ENCODE peak calls at places on chromosomes 13 and 19, in eight cellular contexts. S is cardiac muscle cell, D is NCI-H1105, V is mucosa of gallbladder, Q is AG08395, P is left cardiac atrium, L is amniotic stem cell, B is NCI-H2171 treated with DMSO at 0.1 percent for 48 hours. K is an unnamed sample.
A peak's percentile ranks its signal among the peaks of the same experiment; 100 is the strongest.

GRCh38 chr13:44434441-44435141 is 61.0 kb downstream of the SERP2 start:
- DNase-seq in P (no peak), D (no peak), V (no peak), Q (no peak), L (no peak), B (no peak), S (no peak), K (no peak)

GRCh38 chr19:3982701-3983541 is 2.3 kb downstream of the EEF2 start:
- DNase-seq in D (no peak), S (no peak), L (peak; percentile 31), V (no peak), P (no peak), Q (peak; percentile 60), B (no peak), K (no peak)

GRCh38 chr13:44718467-44718866 is 142.3 kb upstream of the TSC22D1 start:
- DNase-seq in S (no peak), B (no peak), P (no peak), D (no peak), V (no peak), L (no peak), Q (no peak), K (no peak)

GRCh38 chr19:34468400-34468799 is 13.2 kb upstream of the WTIP start:
- DNase-seq in B (no peak), P (no peak), V (no peak), D (no peak), L (no peak), Q (no peak), S (no peak), K (no peak)

GRCh38 chr13:40933508-40933907 is 85.6 kb downstream of the ELF1 start:
- DNase-seq in Q (no peak), V (no peak), P (no peak), B (no peak), S (no peak), D (no peak), L (no peak), K (no peak)

GRCh38 chr13:73303858-73304257 is 245.1 kb downstream of the KLF5 start:
- DNase-seq in D (no peak), P (no peak), Q (no peak), V (no peak), S (no peak), L (peak; percentile 3), B (no peak), K (no peak)

GRCh38 chr19:44002212-44002565 is 568 bp upstream of the ZNF230 start:
- DNase-seq in P (no peak), V (no peak), Q (peak; percentile 6), S (no peak), D (no peak), B (no peak), L (no peak), K (no peak)

GRCh38 chr13:73715114-73715909 is 418.9 kb downstream of the KLF12 start:
- DNase-seq in P (no peak), D (no peak), S (no peak), V (no peak), Q (no peak), B (no peak), L (no peak), K (no peak)

GRCh38 chr13:104006625-104007061 is 940.4 kb upstream of the SLC10A2 start:
- DNase-seq in S (peak; percentile 18), D (no peak), B (no peak), Q (no peak), V (no peak), L (no peak), P (no peak), K (no peak)

GRCh38 chr19:30634431-30634830 is 262.2 kb downstream of the ZNF536 start:
- DNase-seq in P (no peak), V (no peak), L (no peak), D (no peak), S (no peak), B (no peak), Q (no peak), K (no peak)

GRCh38 chr13:99990045-99990977 is 8.7 kb downstream of the ZIC2 start:
- DNase-seq in B (no peak), L (no peak), P (no peak), V (no peak), D (no peak), S (no peak), Q (no peak), K (no peak)

GRCh38 chr13:99723847-99724246 is 222.6 kb downstream of the TM9SF2 start:
- DNase-seq in S (no peak), P (no peak), D (no peak), B (no peak), Q (no peak), V (no peak), L (no peak), K (peak; percentile 44)

GRCh38 chr13:49630580-49630979 is 2.3 kb downstream of the ARL11 start:
- DNase-seq in D (no peak), Q (no peak), B (no peak), S (no peak), L (no peak), V (no peak), P (no peak), K (no peak)

GRCh38 chr19:12946092-12946845 is 607 bp downstream of the RAD23A start:
- DNase-seq in Q (peak; percentile 81), L (peak; percentile 77), B (peak; percentile 54), P (peak; percentile 82), V (peak; percentile 54), D (no peak), S (peak; percentile 91), K (peak; percentile 84)

GRCh38 chr19:50982186-50982585 is 1.5 kb downstream of the KLK7 start:
- DNase-seq in B (no peak), P (no peak), D (no peak), S (no peak), L (no peak), V (no peak), Q (no peak), K (no peak)

GRCh38 chr19:56110515-56111448 is 10.3 kb downstream of the ZNF787 start:
- DNase-seq in V (peak; percentile 30), B (no peak), S (peak; percentile 66), L (no peak), D (no peak), Q (no peak), P (peak; percentile 60), K (peak; percentile 20)

GRCh38 chr19:588093-588742 is 1.5 kb upstream of the HCN2 start:
- DNase-seq in L (peak; percentile 70), D (peak; percentile 94), P (peak; percentile 82), Q (peak; percentile 88), V (no peak), B (peak; percentile 94), S (peak; percentile 81), K (peak; percentile 97)

GRCh38 chr13:85381082-85381481 is 418.1 kb downstream of the SLITRK6 start:
- DNase-seq in Q (no peak), V (no peak), D (no peak), P (no peak), B (no peak), L (no peak), S (no peak), K (no peak)